ENCODE peak calls at places on chromosomes 3 and 15, in nine cellular contexts. One of them, this sample, is unnamed. For H3K36me3, the result is how much of the 10 kb centered on the place peaks cover.

GRCh38 chr15:88708256-88709054 is 69.6 kb downstream of the ISG20 start:
- DNase-seq in body of pancreas: no peak
- DNase-seq in uterus: no peak
- DNase-seq in esophagus squamous epithelium: no peak
- DNase-seq in psoas muscle: no peak
- DNase-seq in BE2C: peak
- DNase-seq in astrocyte: no peak
- DNase-seq in heart right ventricle: no peak
- DNase-seq in colonic mucosa: no peak
- DNase-seq in this sample: no peak

GRCh38 chr15:23606226-23606625 is 40.8 kb downstream of the MKRN3 start:
- DNase-seq in body of pancreas: no peak
- DNase-seq in uterus: no peak
- DNase-seq in esophagus squamous epithelium: no peak
- DNase-seq in psoas muscle: no peak
- DNase-seq in BE2C: no peak
- DNase-seq in astrocyte: no peak
- DNase-seq in heart right ventricle: no peak
- DNase-seq in colonic mucosa: no peak
- DNase-seq in this sample: no peak

GRCh38 chr3:184242297-184242685 is 6.5 kb downstream of the ALG3 start:
- DNase-seq in body of pancreas: no peak
- DNase-seq in uterus: no peak
- DNase-seq in esophagus squamous epithelium: no peak
- DNase-seq in psoas muscle: no peak
- DNase-seq in BE2C: no peak
- DNase-seq in astrocyte: no peak
- DNase-seq in heart right ventricle: no peak
- DNase-seq in colonic mucosa: no peak
- DNase-seq in this sample: peak

GRCh38 chr3:142278451-142278850 is 53.1 kb upstream of the GK5 start:
- DNase-seq in body of pancreas: no peak
- DNase-seq in uterus: no peak
- DNase-seq in esophagus squamous epithelium: no peak
- DNase-seq in psoas muscle: no peak
- DNase-seq in BE2C: no peak
- DNase-seq in astrocyte: peak
- DNase-seq in heart right ventricle: no peak
- DNase-seq in colonic mucosa: no peak
- DNase-seq in this sample: no peak

GRCh38 chr3:89372456-89372855 is 265.0 kb downstream of the EPHA3 start:
- DNase-seq in body of pancreas: no peak
- DNase-seq in uterus: no peak
- DNase-seq in esophagus squamous epithelium: no peak
- DNase-seq in psoas muscle: no peak
- DNase-seq in BE2C: no peak
- DNase-seq in astrocyte: peak
- DNase-seq in heart right ventricle: no peak
- DNase-seq in colonic mucosa: no peak
- DNase-seq in this sample: no peak

GRCh38 chr3:48402281-48402732 is 27.6 kb downstream of the PLXNB1 start:
- DNase-seq in body of pancreas: peak
- DNase-seq in uterus: peak
- DNase-seq in esophagus squamous epithelium: no peak
- DNase-seq in psoas muscle: peak
- DNase-seq in BE2C: no peak
- DNase-seq in astrocyte: peak
- DNase-seq in heart right ventricle: no peak
- DNase-seq in colonic mucosa: peak
- DNase-seq in this sample: peak

GRCh38 chr3:2898591-2899353 is 211.4 kb downstream of the IL5RA start:
- DNase-seq in body of pancreas: no peak
- DNase-seq in uterus: no peak
- DNase-seq in esophagus squamous epithelium: no peak
- DNase-seq in psoas muscle: no peak
- DNase-seq in BE2C: no peak
- DNase-seq in astrocyte: no peak
- DNase-seq in heart right ventricle: no peak
- DNase-seq in colonic mucosa: no peak
- DNase-seq in this sample: no peak

GRCh38 chr15:93030430-93031102 is 58.4 kb downstream of the RGMA start:
- DNase-seq in body of pancreas: peak
- DNase-seq in uterus: peak
- DNase-seq in esophagus squamous epithelium: no peak
- DNase-seq in psoas muscle: peak
- DNase-seq in BE2C: peak
- DNase-seq in astrocyte: peak
- DNase-seq in heart right ventricle: peak
- DNase-seq in colonic mucosa: peak
- DNase-seq in this sample: peak

GRCh38 chr3:62954579-62954978 is 79.4 kb upstream of the CADPS start:
- DNase-seq in body of pancreas: peak
- DNase-seq in uterus: no peak
- DNase-seq in esophagus squamous epithelium: no peak
- DNase-seq in psoas muscle: no peak
- DNase-seq in BE2C: no peak
- DNase-seq in astrocyte: peak
- DNase-seq in heart right ventricle: no peak
- DNase-seq in colonic mucosa: no peak
- DNase-seq in this sample: no peak

GRCh38 chr3:62951037-62951613 is 75.9 kb upstream of the CADPS start:
- DNase-seq in body of pancreas: no peak
- DNase-seq in uterus: no peak
- DNase-seq in esophagus squamous epithelium: no peak
- DNase-seq in psoas muscle: no peak
- DNase-seq in BE2C: no peak
- DNase-seq in astrocyte: no peak
- DNase-seq in heart right ventricle: no peak
- DNase-seq in colonic mucosa: no peak
- DNase-seq in this sample: no peak

GRCh38 chr3:62956411-62956810 is 81.2 kb upstream of the CADPS start:
- DNase-seq in body of pancreas: no peak
- DNase-seq in uterus: no peak
- DNase-seq in esophagus squamous epithelium: no peak
- DNase-seq in psoas muscle: no peak
- DNase-seq in BE2C: no peak
- DNase-seq in astrocyte: no peak
- DNase-seq in heart right ventricle: no peak
- DNase-seq in colonic mucosa: no peak
- DNase-seq in this sample: no peak

GRCh38 chr3:62950227-62950626 is 75.0 kb upstream of the CADPS start:
- DNase-seq in body of pancreas: no peak
- DNase-seq in uterus: no peak
- DNase-seq in esophagus squamous epithelium: no peak
- DNase-seq in psoas muscle: no peak
- DNase-seq in BE2C: no peak
- DNase-seq in astrocyte: no peak
- DNase-seq in heart right ventricle: no peak
- DNase-seq in colonic mucosa: no peak
- DNase-seq in this sample: no peak

GRCh38 chr3:62955126-62955525 is 79.9 kb upstream of the CADPS start:
- DNase-seq in body of pancreas: no peak
- DNase-seq in uterus: no peak
- DNase-seq in esophagus squamous epithelium: no peak
- DNase-seq in psoas muscle: no peak
- DNase-seq in BE2C: no peak
- DNase-seq in astrocyte: no peak
- DNase-seq in heart right ventricle: no peak
- DNase-seq in colonic mucosa: no peak
- DNase-seq in this sample: no peak
- H3K36me3 ChIP-seq in body of pancreas: under half
- H3K36me3 ChIP-seq in uterus: under half
- H3K36me3 ChIP-seq in esophagus squamous epithelium: under half
- H3K36me3 ChIP-seq in psoas muscle: under half
- H3K36me3 ChIP-seq in BE2C: under half
- H3K36me3 ChIP-seq in astrocyte: under half
- H3K36me3 ChIP-seq in heart right ventricle: under half
- H3K36me3 ChIP-seq in colonic mucosa: under half
- H3K36me3 ChIP-seq in this sample: under half

GRCh38 chr15:40104865-40105516 is 3.7 kb downstream of the BMF start:
- DNase-seq in body of pancreas: peak
- DNase-seq in uterus: peak
- DNase-seq in esophagus squamous epithelium: no peak
- DNase-seq in psoas muscle: peak
- DNase-seq in BE2C: peak
- DNase-seq in astrocyte: peak
- DNase-seq in heart right ventricle: peak
- DNase-seq in colonic mucosa: peak
- DNase-seq in this sample: peak

GRCh38 chr15:40108061-40108854 is 421 bp downstream of the BMF start:
- DNase-seq in body of pancreas: peak
- DNase-seq in uterus: peak
- DNase-seq in esophagus squamous epithelium: no peak
- DNase-seq in psoas muscle: peak
- DNase-seq in BE2C: no peak
- DNase-seq in astrocyte: no peak
- DNase-seq in heart right ventricle: peak
- DNase-seq in colonic mucosa: peak
- DNase-seq in this sample: peak

GRCh38 chr15:40104296-40104864 is 4.3 kb downstream of the BMF start:
- DNase-seq in body of pancreas: no peak
- DNase-seq in uterus: no peak
- DNase-seq in esophagus squamous epithelium: no peak
- DNase-seq in psoas muscle: no peak
- DNase-seq in BE2C: no peak
- DNase-seq in astrocyte: no peak
- DNase-seq in heart right ventricle: no peak
- DNase-seq in colonic mucosa: no peak
- DNase-seq in this sample: no peak

GRCh38 chr15:40105517-40106202 is 3.0 kb downstream of the BMF start:
- DNase-seq in body of pancreas: no peak
- DNase-seq in uterus: no peak
- DNase-seq in esophagus squamous epithelium: no peak
- DNase-seq in psoas muscle: no peak
- DNase-seq in BE2C: no peak
- DNase-seq in astrocyte: no peak
- DNase-seq in heart right ventricle: no peak
- DNase-seq in colonic mucosa: no peak
- DNase-seq in this sample: no peak

DNA sequence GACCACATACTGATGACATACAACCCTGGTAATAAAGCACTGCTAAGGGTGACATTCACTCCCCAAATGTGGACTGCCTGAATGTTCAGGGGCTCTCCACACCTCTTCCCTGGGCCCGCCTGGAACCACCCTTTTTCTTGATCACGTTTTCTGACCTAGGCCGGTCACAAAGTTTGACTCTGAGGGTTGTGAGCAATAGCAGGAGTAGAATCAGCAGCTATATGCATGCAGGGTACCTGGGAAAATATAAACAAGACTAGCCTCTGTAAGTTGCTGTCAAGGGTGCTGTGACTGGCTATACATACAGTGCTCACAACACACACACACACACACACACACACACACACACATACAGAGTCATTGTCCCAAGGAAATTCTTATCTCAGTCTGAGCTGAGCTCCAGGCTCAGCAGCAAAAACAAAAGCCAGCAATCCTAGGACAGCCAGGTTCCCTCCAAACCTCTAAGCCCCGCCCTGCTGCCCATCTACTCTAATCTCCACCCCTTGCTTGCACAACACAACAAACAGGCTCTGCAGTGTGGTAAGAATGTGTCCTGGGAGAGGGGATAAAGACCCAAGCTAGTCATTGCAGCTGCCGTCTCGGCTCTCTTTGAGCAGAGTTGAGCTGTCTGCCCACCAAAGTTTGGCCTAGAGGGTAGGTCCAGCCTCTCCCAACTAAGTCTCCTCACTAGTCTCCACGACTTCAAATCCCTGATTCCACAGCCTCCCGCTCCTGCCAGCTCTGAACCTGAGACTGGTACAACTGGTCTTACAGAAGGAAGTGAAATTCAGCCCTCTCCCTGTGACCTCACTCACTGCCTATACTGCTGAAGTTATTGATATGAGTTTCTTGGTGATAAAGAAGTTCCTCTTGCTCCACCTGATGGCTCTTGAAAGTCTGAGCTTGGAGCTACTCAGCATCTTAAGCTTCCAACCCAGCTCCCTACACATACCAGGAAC is 2.2 kb downstream of the BMF start:
- DNase-seq in body of pancreas: peak
- DNase-seq in uterus: peak
- DNase-seq in esophagus squamous epithelium: no peak
- DNase-seq in psoas muscle: peak
- DNase-seq in BE2C: no peak
- DNase-seq in astrocyte: no peak
- DNase-seq in heart right ventricle: no peak
- DNase-seq in colonic mucosa: peak
- DNase-seq in this sample: peak
- H3K4me3 ChIP-seq in body of pancreas: no peak
- H3K4me3 ChIP-seq in uterus: no peak
- H3K4me3 ChIP-seq in esophagus squamous epithelium: no peak
- H3K4me3 ChIP-seq in psoas muscle: peak
- H3K4me3 ChIP-seq in BE2C: no peak
- H3K4me3 ChIP-seq in astrocyte: no peak
- H3K4me3 ChIP-seq in heart right ventricle: no peak
- H3K4me3 ChIP-seq in colonic mucosa: no peak
- H3K4me3 ChIP-seq in this sample: peak

GRCh38 chr3:129575233-129575986 is 31.1 kb downstream of the PLXND1 start:
- DNase-seq in body of pancreas: no peak
- DNase-seq in uterus: no peak
- DNase-seq in esophagus squamous epithelium: no peak
- DNase-seq in psoas muscle: no peak
- DNase-seq in BE2C: no peak
- DNase-seq in astrocyte: no peak
- DNase-seq in heart right ventricle: no peak
- DNase-seq in colonic mucosa: no peak
- DNase-seq in this sample: no peak
- TF ChIP-seq CTCF in body of pancreas: no peak
- TF ChIP-seq CTCF in uterus: no peak
- TF ChIP-seq CTCF in esophagus squamous epithelium: no peak
- TF ChIP-seq CTCF in psoas muscle: no peak
- TF ChIP-seq CTCF in BE2C: no peak
- TF ChIP-seq CTCF in astrocyte: no peak
- TF ChIP-seq CTCF in heart right ventricle: no peak
- TF ChIP-seq CTCF in colonic mucosa: no peak
- TF ChIP-seq CTCF in this sample: no peak

GRCh38 chr3:32525720-32526119 is 23.1 kb upstream of the CMTM6 start:
- DNase-seq in body of pancreas: no peak
- DNase-seq in uterus: no peak
- DNase-seq in esophagus squamous epithelium: no peak
- DNase-seq in psoas muscle: no peak
- DNase-seq in BE2C: no peak
- DNase-seq in astrocyte: no peak
- DNase-seq in heart right ventricle: no peak
- DNase-seq in colonic mucosa: no peak
- DNase-seq in this sample: no peak

GRCh38 chr3:32532434-32532833 is 29.8 kb upstream of the CMTM6 start:
- DNase-seq in body of pancreas: no peak
- DNase-seq in uterus: no peak
- DNase-seq in esophagus squamous epithelium: no peak
- DNase-seq in psoas muscle: no peak
- DNase-seq in BE2C: no peak
- DNase-seq in astrocyte: no peak
- DNase-seq in heart right ventricle: no peak
- DNase-seq in colonic mucosa: no peak
- DNase-seq in this sample: no peak

DNA sequence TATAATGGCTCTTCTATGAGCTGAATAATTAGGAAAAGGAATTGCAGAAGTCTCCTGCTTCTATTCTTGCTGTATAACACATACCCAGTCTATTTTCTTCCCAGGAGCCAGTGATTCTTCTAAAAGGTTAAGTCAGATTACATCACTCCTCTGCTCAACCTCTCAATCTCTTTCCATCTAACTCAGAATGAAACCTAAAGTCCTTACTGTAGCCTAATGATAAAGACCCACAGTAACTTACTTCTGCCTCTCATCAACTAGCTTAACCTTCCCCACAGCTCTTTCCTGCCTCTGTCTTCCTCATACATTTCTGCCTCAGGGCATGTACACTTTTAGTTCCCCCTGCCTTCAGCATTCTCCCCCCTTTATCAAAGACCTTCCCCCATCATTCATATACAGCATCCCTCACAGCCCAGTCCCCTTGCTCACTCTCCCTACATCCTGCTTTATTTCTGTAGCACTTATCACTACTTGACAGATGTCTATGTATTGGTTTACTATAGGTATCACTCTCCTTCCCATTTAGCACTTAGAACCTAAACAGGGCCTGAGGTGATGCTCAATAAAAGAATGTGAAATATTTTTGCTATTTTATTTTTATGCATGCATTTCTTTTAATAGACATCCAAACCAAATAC is 28.5 kb upstream of the CMTM6 start:
- DNase-seq in body of pancreas: no peak
- DNase-seq in uterus: no peak
- DNase-seq in esophagus squamous epithelium: no peak
- DNase-seq in psoas muscle: no peak
- DNase-seq in BE2C: no peak
- DNase-seq in astrocyte: no peak
- DNase-seq in heart right ventricle: no peak
- DNase-seq in colonic mucosa: no peak
- DNase-seq in this sample: no peak
- H3K36me3 ChIP-seq in body of pancreas: under half
- H3K36me3 ChIP-seq in uterus: under half
- H3K36me3 ChIP-seq in esophagus squamous epithelium: under half
- H3K36me3 ChIP-seq in psoas muscle: under half
- H3K36me3 ChIP-seq in BE2C: under half
- H3K36me3 ChIP-seq in astrocyte: under half
- H3K36me3 ChIP-seq in heart right ventricle: under half
- H3K36me3 ChIP-seq in colonic mucosa: under half
- H3K36me3 ChIP-seq in this sample: half or more

This sample was measured in lower lobe of right lung.